ENCODE peak calls at places on chromosomes 12 and 14, in four cellular contexts. B is HT-29, K is substantia nigra, X is A549. T is an unnamed sample.

GRCh38 chr12:26527702-26528101 is 305.3 kb downstream of the ITPR2 start:
- DNase-seq in B (no peak), X (no peak), K (no peak), T (no peak)

GRCh38 chr12:116614194-116614885 is 55.2 kb downstream of the MAP1LC3B2 start:
- DNase-seq in B (no peak), X (no peak), K (no peak), T (no peak)

GRCh38 chr12:112381421-112381897 is 772 bp downstream of the HECTD4 start:
- DNase-seq in K (no peak), X (no peak), B (peak; percentile 28), T (no peak)

GRCh38 chr12:108876550-108876949 is 3.3 kb upstream of the DAO start:
- DNase-seq in B (no peak), X (no peak), K (no peak), T (no peak)

GRCh38 chr12:74539765-74540526 is 2.3 kb downstream of the ATXN7L3B start:
- DNase-seq in X (no peak), B (no peak), K (no peak), T (no peak)

GRCh38 chr12:122097641-122098364 is 19.2 kb downstream of the MLXIP start:
- DNase-seq in K (no peak), X (peak; percentile 56), B (peak; percentile 95), T (no peak)

GRCh38 chr12:121505513-121505912 is 75.3 kb downstream of the KDM2B start:
- DNase-seq in K (no peak), B (no peak), X (no peak), T (no peak)

GRCh38 chr14:86501611-86502010 is 971.7 kb downstream of the FLRT2 start:
- DNase-seq in K (no peak), B (no peak), X (no peak), T (no peak)

GRCh38 chr12:4701383-4701782 is 18.8 kb upstream of the GALNT8 start:
- DNase-seq in X (no peak), K (no peak), B (no peak), T (no peak)

GRCh38 chr12:15011162-15011561 is 38.3 kb downstream of the PDE6H start:
- DNase-seq in K (no peak), B (peak; percentile 52), X (no peak), T (no peak)

GRCh38 chr14:24481622-24482324 is 26.3 kb downstream of the CMA1 start:
- DNase-seq in K (no peak), X (peak; percentile 80), B (peak; percentile 70), T (no peak)

GRCh38 chr14:58584383-58584782 is 53.4 kb upstream of the DACT1 start:
- DNase-seq in X (no peak), B (no peak), K (no peak), T (no peak)

GRCh38 chr14:97056086-97056485 is 258.9 kb downstream of the VRK1 start:
- DNase-seq in B (no peak), K (no peak), X (no peak), T (no peak)

GRCh38 chr12:108840605-108841328 is 16.6 kb downstream of the SSH1 start:
- DNase-seq in K (no peak), B (no peak), X (no peak), T (no peak)

GRCh38 chr14:85218982-85219381 is 311.0 kb upstream of the FLRT2 start:
- DNase-seq in X (no peak), B (no peak), K (no peak), T (no peak)

GRCh38 chr12:3972576-3972975 is 99.4 kb upstream of the PARP11 start:
- DNase-seq in K (no peak), X (no peak), B (no peak), T (no peak)

GRCh38 chr12:106189341-106189740 is 50.6 kb upstream of the NUAK1 start:
- DNase-seq in B (no peak), K (no peak), X (no peak), T (no peak)

GRCh38 chr12:103771466-103771865 is 69.6 kb downstream of the NT5DC3 start:
- DNase-seq in B (peak; percentile 37), K (no peak), X (peak; percentile 59), T (no peak)

GRCh38 chr12:64451687-64452558 is at the start of gene TBK1:
- DNase-seq in X (peak; percentile 84), B (peak; percentile 90), K (peak; percentile 71), T (peak; percentile 28)

GRCh38 chr14:93023039-93023438 is 92.7 kb downstream of the ITPK1 start:
- DNase-seq in K (no peak), X (no peak), B (no peak), T (no peak)

GRCh38 chr12:71972441-71973074 is 33.9 kb downstream of the TPH2 start:
- DNase-seq in X (no peak), K (no peak), B (peak; percentile 5), T (no peak)

GRCh38 chr14:59464651-59465569 is at the start of gene GPR135:
- DNase-seq in X (no peak), B (peak; percentile 40), K (no peak), T (no peak)

GRCh38 chr12:29907486-29907885 is 123.7 kb upstream of the TMTC1 start:
- DNase-seq in B (no peak), K (no peak), X (no peak), T (no peak)

GRCh38 chr12:90065301-90065801 is 356.7 kb upstream of the ATP2B1 start:
- DNase-seq in X (no peak), K (no peak), B (no peak), T (no peak)

GRCh38 chr14:34711169-34711568 is 3.2 kb downstream of the CFL2 start:
- DNase-seq in X (no peak), K (no peak), B (no peak), T (no peak)

GRCh38 chr12:106118-106561 is 39.6 kb downstream of the IQSEC3 start:
- DNase-seq in X (peak; percentile 12), K (no peak), B (peak; percentile 9), T (no peak)

GRCh38 chr12:107318804-107319535 is 225.6 kb upstream of the CRY1 start:
- DNase-seq in K (no peak), B (no peak), X (no peak), T (no peak)

GRCh38 chr14:97692084-97692483 is 894.9 kb downstream of the VRK1 start:
- DNase-seq in X (no peak), K (no peak), B (no peak), T (no peak)

GRCh38 chr12:51000245-51000644 is 25.9 kb downstream of the SLC11A2 start:
- DNase-seq in K (no peak), B (no peak), X (no peak), T (no peak)

GRCh38 chr12:32139064-32139421 is 32.4 kb downstream of the BICD1 start:
- DNase-seq in K (no peak), X (no peak), B (no peak), T (no peak)

GRCh38 chr14:75238728-75239455 is 39.7 kb upstream of the FOS start:
- DNase-seq in X (no peak), K (no peak), B (peak; percentile 62), T (no peak)

GRCh38 chr14:52069617-52070431 is 965 bp upstream of the NID2 start:
- DNase-seq in B (no peak), K (no peak), X (no peak), T (no peak)

GRCh38 chr12:92506891-92507290 is 195.9 kb upstream of the PLEKHG7 start:
- DNase-seq in K (no peak), B (no peak), X (no peak), T (no peak)

GRCh38 chr12:1696800-1697199 is 5.9 kb downstream of the ADIPOR2 start:
- DNase-seq in K (no peak), B (no peak), X (no peak), T (no peak)